ENCODE peak calls at places on chromosomes 7 and 10, in nine cellular contexts. Z is activated CD8-positive, alpha-beta memory T cell treated with anti-CD3 and anti-CD28 coated beads, Interleukin-2, amount 50 U/mL, for 4 hours; P is HEK293T; W is progenitor cell of endocrine pancreas; G is activated CD4-positive, alpha-beta T cell treated with anti-CD3 and anti-CD28 coated beads for 36 hours; Y is stimulated activated naive CD8-positive, alpha-beta T cell treated with anti-CD3 and anti-CD28 coated beads, Interleukin-15, amount 100 ng/mL, for 72 hours; J is AG20443; N is lower lobe of right lung; V is stimulated activated naive B cell treated with anti-CD40 and anti-IgM and Interleukin-4, amounts not matched to agents 10 μg/mL and 1 μg/mL and 100 μg/mL, for 72 hours. H is an unnamed sample.

GRCh38 chr10:112295853-112296830 is 12.9 kb downstream of the TECTB start:
- DNase-seq in Z (no peak), P (no peak), W (no peak), G (no peak), Y (no peak), J (peak), N (no peak), V (no peak), H (no peak)

GRCh38 chr10:93224005-93224779 is 150.5 kb downstream of the CYP26A1 start:
- DNase-seq in Z (no peak), P (no peak), W (no peak), G (no peak), Y (no peak), J (no peak), N (no peak), V (no peak), H (no peak)

GRCh38 chr7:102433319-102434038 is at the start of gene ORAI2:
- DNase-seq in Z (peak), P (peak), W (peak), G (peak), Y (peak), J (peak), N (peak), V (peak), H (peak)

GRCh38 chr10:131081786-131082185 is 229.7 kb downstream of the TCERG1L start:
- DNase-seq in Z (no peak), P (no peak), W (no peak), G (no peak), Y (no peak), J (no peak), N (no peak), V (no peak), H (no peak)

GRCh38 chr7:78301361-78301760 is 502.8 kb downstream of the PHTF2 start:
- DNase-seq in Z (no peak), P (no peak), W (no peak), G (no peak), Y (no peak), J (peak), N (no peak), V (no peak), H (no peak)

GRCh38 chr7:7293092-7293491 is 110.7 kb downstream of the C1GALT1 start:
- DNase-seq in Z (no peak), P (no peak), W (no peak), G (no peak), Y (no peak), J (no peak), N (no peak), V (no peak), H (no peak)

GRCh38 chr7:44975331-44976039 is 3.3 kb downstream of the MYO1G start:
- DNase-seq in Z (no peak), P (no peak), W (no peak), G (no peak), Y (no peak), J (no peak), N (no peak), V (no peak), H (no peak)

GRCh38 chr10:113732160-113732881 is 19.2 kb upstream of the PLEKHS1 start:
- DNase-seq in Z (no peak), P (no peak), W (no peak), G (no peak), Y (no peak), J (no peak), N (no peak), V (no peak), H (no peak)

GRCh38 chr7:43582503-43583423 is at the start of gene STK17A:
- DNase-seq in Z (peak), P (peak), W (peak), G (peak), Y (peak), J (peak), N (peak), V (peak), H (peak)

GRCh38 chr10:43238462-43238861 is 28.4 kb downstream of the RASGEF1A start:
- DNase-seq in Z (no peak), P (no peak), W (no peak), G (peak), Y (no peak), J (no peak), N (peak), V (no peak), H (peak)

GRCh38 chr10:51638737-51639136 is 60.7 kb downstream of the CSTF2T start:
- DNase-seq in Z (no peak), P (no peak), W (no peak), G (no peak), Y (no peak), J (no peak), N (no peak), V (no peak), H (no peak)

GRCh38 chr7:325051-325798 is 35.3 kb downstream of the FOXL3 start:
- DNase-seq in Z (no peak), P (no peak), W (no peak), G (no peak), Y (no peak), J (no peak), N (peak), V (no peak), H (no peak)

GRCh38 chr10:14063531-14064317 is 267.0 kb downstream of the FRMD4A start:
- DNase-seq in Z (no peak), P (no peak), W (no peak), G (no peak), Y (no peak), J (peak), N (no peak), V (no peak), H (no peak)

GRCh38 chr7:78412216-78412858 is 613.8 kb downstream of the PHTF2 start:
- DNase-seq in Z (no peak), P (no peak), W (no peak), G (no peak), Y (no peak), J (no peak), N (no peak), V (no peak), H (no peak)

GRCh38 chr7:1019789-1020610 is 24.3 kb upstream of the GPR146 start:
- DNase-seq in Z (no peak), P (no peak), W (no peak), G (no peak), Y (no peak), J (no peak), N (no peak), V (no peak), H (no peak)

GRCh38 chr10:61399386-61399785 is 53.8 kb downstream of the TMEM26 start:
- DNase-seq in Z (no peak), P (no peak), W (no peak), G (no peak), Y (no peak), J (peak), N (no peak), V (no peak), H (no peak)

GRCh38 chr7:39238209-39238869 is 260.6 kb downstream of the POU6F2 start:
- DNase-seq in Z (no peak), P (no peak), W (no peak), G (no peak), Y (no peak), J (no peak), N (no peak), V (no peak), H (no peak)

GRCh38 chr7:123120286-123120685 is 79.5 kb downstream of the SLC13A1 start:
- DNase-seq in Z (no peak), P (no peak), W (no peak), G (no peak), Y (no peak), J (no peak), N (no peak), V (no peak), H (no peak)

GRCh38 chr7:87480386-87480785 is 4.9 kb upstream of the ABCB4 start:
- DNase-seq in Z (no peak), P (no peak), W (no peak), G (no peak), Y (no peak), J (no peak), N (no peak), V (no peak), H (no peak)

GRCh38 chr10:14074062-14074884 is 256.5 kb downstream of the FRMD4A start:
- DNase-seq in Z (no peak), P (peak), W (no peak), G (no peak), Y (no peak), J (peak), N (peak), V (no peak), H (peak)

GRCh38 chr10:30270247-30270646 is 78.8 kb downstream of the MTPAP start:
- DNase-seq in Z (no peak), P (no peak), W (no peak), G (no peak), Y (no peak), J (no peak), N (no peak), V (no peak), H (no peak)

GRCh38 chr7:42035205-42035604 is 201.8 kb downstream of the GLI3 start:
- DNase-seq in Z (no peak), P (no peak), W (no peak), G (no peak), Y (no peak), J (peak), N (no peak), V (no peak), H (no peak)

GRCh38 chr10:74223755-74224530 is 72.9 kb downstream of the ADK start:
- DNase-seq in Z (no peak), P (no peak), W (no peak), G (peak), Y (no peak), J (peak), N (no peak), V (no peak), H (no peak)

GRCh38 chr7:48708635-48709034 is 215.7 kb upstream of the CDC14C start:
- DNase-seq in Z (no peak), P (no peak), W (no peak), G (no peak), Y (no peak), J (no peak), N (no peak), V (no peak), H (no peak)

GRCh38 chr7:108455524-108455832 is 758 bp downstream of the NRCAM start:
- DNase-seq in Z (peak), P (peak), W (peak), G (peak), Y (no peak), J (peak), N (no peak), V (peak), H (no peak)

GRCh38 chr7:115083935-115084334 is 162.0 kb downstream of the MDFIC start:
- DNase-seq in Z (no peak), P (no peak), W (no peak), G (no peak), Y (no peak), J (no peak), N (no peak), V (no peak), H (no peak)

GRCh38 chr10:98582363-98582762 is 135.6 kb upstream of the HPS1 start:
- DNase-seq in Z (no peak), P (no peak), W (no peak), G (no peak), Y (no peak), J (no peak), N (no peak), V (no peak), H (no peak)

GRCh38 chr7:24505968-24506367 is 67.3 kb upstream of the PALS2 start:
- DNase-seq in Z (no peak), P (no peak), W (no peak), G (no peak), Y (no peak), J (no peak), N (no peak), V (no peak), H (no peak)

GRCh38 chr10:36450385-36450784 is 675.0 kb upstream of the ANKRD30A start:
- DNase-seq in Z (no peak), P (no peak), W (no peak), G (no peak), Y (no peak), J (peak), N (no peak), V (no peak), H (no peak)

GRCh38 chr10:116998172-116998571 is 6.8 kb downstream of the SHTN1 start:
- DNase-seq in Z (no peak), P (no peak), W (no peak), G (no peak), Y (no peak), J (no peak), N (no peak), V (no peak), H (no peak)

GRCh38 chr7:137994091-137994688 is 7.7 kb downstream of the CREB3L2 start:
- DNase-seq in Z (no peak), P (no peak), W (no peak), G (no peak), Y (no peak), J (no peak), N (no peak), V (no peak), H (no peak)

GRCh38 chr7:42090806-42091205 is 146.2 kb downstream of the GLI3 start:
- DNase-seq in Z (no peak), P (no peak), W (no peak), G (no peak), Y (no peak), J (no peak), N (no peak), V (no peak), H (no peak)

GRCh38 chr10:84269773-84270172 is 24.9 kb downstream of the RGR start:
- DNase-seq in Z (no peak), P (no peak), W (no peak), G (no peak), Y (no peak), J (peak), N (no peak), V (no peak), H (no peak)

GRCh38 chr10:49384268-49384953 is 11.5 kb downstream of the DRGX start:
- DNase-seq in Z (no peak), P (no peak), W (no peak), G (no peak), Y (no peak), J (no peak), N (no peak), V (no peak), H (no peak)

GRCh38 chr10:110568055-110568735 is 700 bp downstream of the SMC3 start:
- DNase-seq in Z (peak), P (peak), W (no peak), G (peak), Y (peak), J (peak), N (peak), V (peak), H (peak)

GRCh38 chr7:21429021-21429420 is 1.1 kb downstream of the SP4 start:
- DNase-seq in Z (no peak), P (no peak), W (no peak), G (no peak), Y (no peak), J (no peak), N (no peak), V (no peak), H (no peak)

GRCh38 chr7:2266911-2267310 is 24.9 kb downstream of the NUDT1 start:
- DNase-seq in Z (no peak), P (no peak), W (no peak), G (no peak), Y (no peak), J (peak), N (no peak), V (no peak), H (no peak)

GRCh38 chr7:73572767-73573186 is 5.6 kb downstream of the TBL2 start:
- DNase-seq in Z (no peak), P (no peak), W (no peak), G (no peak), Y (no peak), J (no peak), N (peak), V (no peak), H (no peak)

GRCh38 chr7:32500922-32501341 is 5.6 kb downstream of the AVL9 start:
- DNase-seq in Z (no peak), P (no peak), W (no peak), G (no peak), Y (no peak), J (peak), N (no peak), V (no peak), H (no peak)

GRCh38 chr7:132189881-132190280 is 386.4 kb downstream of the PLXNA4 start:
- DNase-seq in Z (no peak), P (no peak), W (no peak), G (no peak), Y (no peak), J (no peak), N (no peak), V (no peak), H (no peak)

H was measured in Peyer's patch.